ENCODE peak calls at places on chromosomes 12 and 14, in seven cellular contexts. K is OCI-LY7, B is GM13976, J is right lobe of liver, Y is lung, L is GM06990, S is spleen. F is an unnamed sample.

GRCh38 chr12:108804361-108804949 is 52.9 kb downstream of the SSH1 start:
- DNase-seq in K (no peak), B (no peak), J (no peak), Y (no peak), L (no peak), S (peak; percentile 72), F (no peak)

GRCh38 chr14:100432652-100433427 is 109.7 kb downstream of the SLC25A47 start:
- DNase-seq in K (no peak), B (no peak), J (peak; percentile 7), Y (no peak), L (no peak), S (no peak), F (no peak)

GRCh38 chr14:46250113-46250703 is 401.4 kb downstream of the RPL10L start:
- DNase-seq in K (peak; percentile 11), B (peak; percentile 20), J (no peak), Y (no peak), L (no peak), S (no peak), F (no peak)

GRCh38 chr12:43742106-43742505 is 16.5 kb downstream of the PUS7L start:
- DNase-seq in K (no peak), B (no peak), J (no peak), Y (no peak), L (no peak), S (no peak), F (no peak)

GRCh38 chr14:86672071-86672470 is 1142.1 kb downstream of the FLRT2 start:
- DNase-seq in K (no peak), B (no peak), J (no peak), Y (no peak), L (no peak), S (no peak), F (no peak)

GRCh38 chr14:105005929-105006830 is 14.7 kb downstream of the CDCA4 start:
- DNase-seq in K (no peak), B (no peak), J (no peak), Y (no peak), L (no peak), S (no peak), F (no peak)

GRCh38 chr14:32430326-32430725 is 101.2 kb downstream of the AKAP6 start:
- DNase-seq in K (no peak), B (no peak), J (no peak), Y (no peak), L (no peak), S (no peak), F (no peak)

GRCh38 chr12:20489645-20490044 is 121.3 kb downstream of the PDE3A start:
- DNase-seq in K (no peak), B (no peak), J (no peak), Y (no peak), L (no peak), S (no peak), F (no peak)

GRCh38 chr14:69288001-69288771 is 28.2 kb downstream of the GALNT16 start:
- DNase-seq in K (no peak), B (no peak), J (peak; percentile 78), Y (no peak), L (no peak), S (no peak), F (peak; percentile 15)

GRCh38 chr12:14982986-14983385 is 10.1 kb downstream of the PDE6H start:
- DNase-seq in K (no peak), B (no peak), J (no peak), Y (no peak), L (no peak), S (no peak), F (peak; percentile 15)

GRCh38 chr14:72745991-72746980 is 147.6 kb downstream of the DPF3 start:
- DNase-seq in K (no peak), B (no peak), J (peak; percentile 35), Y (peak; percentile 24), L (no peak), S (no peak), F (no peak)

GRCh38 chr12:118292836-118293235 is 79.9 kb downstream of the TAOK3 start:
- DNase-seq in K (no peak), B (no peak), J (no peak), Y (no peak), L (no peak), S (no peak), F (no peak)

GRCh38 chr14:82094819-82095218 is 561.2 kb upstream of the SEL1L start:
- DNase-seq in K (no peak), B (no peak), J (no peak), Y (no peak), L (no peak), S (no peak), F (no peak)

GRCh38 chr12:105092336-105092735 is 8.1 kb upstream of the ALDH1L2 start:
- DNase-seq in K (no peak), B (no peak), J (no peak), Y (no peak), L (no peak), S (no peak), F (no peak)

GRCh38 chr12:64099430-64099829 is 122.7 kb downstream of the KICS2 start:
- DNase-seq in K (no peak), B (no peak), J (no peak), Y (no peak), L (no peak), S (no peak), F (no peak)

GRCh38 chr12:110351119-110351518 is 52.4 kb downstream of the ANAPC7 start:
- DNase-seq in K (no peak), B (no peak), J (no peak), Y (no peak), L (no peak), S (no peak), F (no peak)

GRCh38 chr12:110349521-110350151 is 53.9 kb downstream of the ANAPC7 start:
- DNase-seq in K (no peak), B (peak; percentile 60), J (no peak), Y (no peak), L (no peak), S (no peak), F (peak; percentile 41)

GRCh38 chr12:110347767-110348166 is 55.7 kb downstream of the ANAPC7 start:
- DNase-seq in K (no peak), B (no peak), J (no peak), Y (no peak), L (no peak), S (no peak), F (no peak)

GRCh38 chr12:110348431-110349059 is 55.0 kb downstream of the ANAPC7 start:
- DNase-seq in K (no peak), B (no peak), J (no peak), Y (no peak), L (no peak), S (no peak), F (no peak)

GRCh38 chr12:110349096-110349495 is 54.4 kb downstream of the ANAPC7 start:
- DNase-seq in K (no peak), B (no peak), J (no peak), Y (no peak), L (no peak), S (no peak), F (no peak)
- TF ChIP-seq CTCF in K (no peak), B (no peak), J (no peak), Y (no peak), L (no peak), S (no peak), F (no peak)

DNA sequence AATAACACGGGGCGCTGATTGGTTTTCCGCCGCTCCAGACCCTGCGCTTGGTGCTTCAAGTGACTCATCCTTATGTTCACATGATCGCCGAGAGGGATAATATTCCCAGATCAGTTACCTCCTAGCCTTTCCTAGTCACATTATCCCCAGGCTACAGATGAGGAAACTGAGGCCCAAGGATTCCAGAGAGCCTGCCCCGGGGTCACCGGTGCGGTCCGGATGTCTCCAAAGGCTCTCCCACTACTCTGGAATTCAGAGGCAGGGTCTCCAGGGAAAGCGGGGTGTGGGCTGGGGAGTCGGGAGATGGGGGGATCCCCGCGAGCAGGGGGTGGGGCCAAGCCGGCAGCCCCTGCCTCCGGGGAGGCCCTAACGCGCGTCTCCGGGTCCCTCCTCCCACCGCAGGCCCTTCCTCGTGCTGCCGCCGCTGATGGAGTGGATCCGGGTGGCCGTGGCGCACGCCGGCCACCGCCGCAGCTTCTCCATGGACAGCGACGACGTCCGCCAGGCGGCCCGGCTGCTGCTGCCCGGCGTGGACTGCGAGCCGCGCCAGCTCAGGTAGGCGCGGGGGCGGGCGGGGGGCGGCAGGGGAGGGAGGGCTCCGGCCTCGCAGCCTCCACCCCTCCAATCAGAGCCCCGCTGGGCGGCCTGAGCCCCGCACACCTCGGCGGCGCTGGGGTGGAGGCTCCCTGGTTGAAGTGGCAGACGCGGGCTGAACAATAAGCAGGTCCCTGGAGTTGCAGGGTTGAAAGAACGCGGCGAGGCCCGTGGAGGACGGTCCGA is 104.7 kb upstream of the PWP1 start:
- DNase-seq in K (no peak), B (no peak), J (no peak), Y (no peak), L (no peak), S (no peak), F (no peak)
- TF ChIP-seq CTCF in K (no peak), B (no peak), J (no peak), Y (no peak), L (no peak), S (no peak), F (no peak)

GRCh38 chr14:92599786-92600185 is 86.2 kb downstream of the RIN3 start:
- DNase-seq in K (no peak), B (no peak), J (no peak), Y (no peak), L (no peak), S (no peak), F (no peak)

GRCh38 chr14:92598549-92598905 is 84.9 kb downstream of the RIN3 start:
- DNase-seq in K (no peak), B (no peak), J (no peak), Y (no peak), L (no peak), S (no peak), F (no peak)

GRCh38 chr14:92601131-92601710 is 87.6 kb downstream of the RIN3 start:
- DNase-seq in K (no peak), B (no peak), J (no peak), Y (no peak), L (no peak), S (no peak), F (no peak)

GRCh38 chr14:92601757-92602417 is 88.3 kb downstream of the RIN3 start:
- DNase-seq in K (no peak), B (no peak), J (no peak), Y (no peak), L (no peak), S (no peak), F (no peak)

DNA sequence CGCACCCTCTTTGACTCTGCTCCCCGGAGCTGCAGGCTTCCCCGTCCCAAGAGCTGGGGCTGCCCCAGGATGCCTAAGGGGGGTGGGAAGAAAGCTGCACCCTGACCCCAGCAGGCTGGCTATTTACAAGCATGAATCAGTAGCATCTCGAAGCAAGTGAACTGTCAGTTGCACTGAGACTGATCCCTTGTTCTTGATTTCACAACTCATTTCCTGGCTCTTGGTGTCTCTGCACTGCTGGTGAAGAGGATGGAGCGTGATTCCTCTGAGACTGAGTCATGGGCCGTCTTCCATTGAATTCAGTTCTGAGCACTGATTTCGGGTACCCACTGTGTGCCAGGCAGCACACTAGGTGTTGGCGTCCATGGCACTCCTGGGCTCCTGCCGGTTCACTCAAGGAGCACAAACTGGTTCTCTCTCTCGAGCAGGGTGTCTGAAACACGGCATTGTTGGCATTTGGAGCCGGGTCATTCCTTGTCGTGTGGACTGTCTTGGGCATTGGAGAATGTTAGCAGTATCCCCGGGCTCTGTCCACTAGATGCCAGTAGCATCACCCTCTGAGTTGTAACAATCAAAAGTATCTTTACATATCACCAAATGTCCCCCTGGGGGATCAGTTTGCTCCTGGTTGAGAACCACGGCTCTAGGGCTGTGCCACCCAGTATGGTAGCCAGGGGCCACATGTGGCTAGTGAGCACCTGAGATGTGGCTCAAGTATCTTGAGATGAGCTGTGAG is 86.9 kb downstream of the RIN3 start:
- DNase-seq in K (no peak), B (no peak), J (no peak), Y (no peak), L (no peak), S (no peak), F (no peak)
- TF ChIP-seq CTCF in K (no peak), B (no peak), J (no peak), Y (no peak), L (no peak), S (no peak), F (no peak)

GRCh38 chr12:55039761-55040160 is 20.0 kb downstream of the NEUROD4 start:
- DNase-seq in K (no peak), B (no peak), J (no peak), Y (no peak), L (no peak), S (no peak), F (no peak)
- TF ChIP-seq CTCF in K (no peak), B (no peak), J (no peak), Y (no peak), L (no peak), S (no peak), F (no peak)